ENCODE peak calls at places on chromosomes 3 and 15, in eight cellular contexts. X is RCC 7860, Q is breast epithelium, A is NCI-H2029 treated with DMSO at 0.1 percent for 48 hours, T is adrenal gland, F is pons, K is GM12891, Z is B cell. I is an unnamed sample.

GRCh38 chr15:89003865-89004725 is 84.2 kb upstream of the ABHD2 start:
- DNase-seq in X (no peak), Q (no peak), A (no peak), T (peak; percentile 16), F (peak; percentile 40), K (no peak), Z (no peak), I (peak; percentile 71)

GRCh38 chr15:85598718-85599398 is 195.9 kb downstream of the KLHL25 start:
- DNase-seq in X (no peak), Q (no peak), A (no peak), T (no peak), F (no peak), K (no peak), Z (no peak), I (no peak)

GRCh38 chr15:36004891-36005508 is 459.0 kb upstream of the DPH6 start:
- DNase-seq in X (no peak), Q (no peak), A (no peak), T (no peak), F (no peak), K (no peak), Z (no peak), I (no peak)

GRCh38 chr15:68679961-68680371 is 101.2 kb downstream of the CORO2B start:
- DNase-seq in X (no peak), Q (no peak), A (no peak), T (no peak), F (peak; percentile 99), K (no peak), Z (no peak), I (no peak)

GRCh38 chr3:123298903-123299302 is 97.2 kb downstream of the SEC22A start:
- DNase-seq in X (peak; percentile 38), Q (no peak), A (no peak), T (no peak), F (no peak), K (no peak), Z (no peak), I (no peak)

GRCh38 chr3:2595486-2595885 is 496.8 kb downstream of the CNTN4 start:
- DNase-seq in X (no peak), Q (no peak), A (no peak), T (no peak), F (no peak), K (no peak), Z (no peak), I (no peak)

GRCh38 chr3:194397757-194398312 is 1.2 kb downstream of the GP5 start:
- DNase-seq in X (no peak), Q (no peak), A (no peak), T (peak; percentile 9), F (no peak), K (no peak), Z (no peak), I (no peak)

GRCh38 chr15:41465822-41466421 is 27.8 kb upstream of the ITPKA start:
- DNase-seq in X (peak; percentile 36), Q (no peak), A (no peak), T (peak; percentile 38), F (peak; percentile 58), K (peak; percentile 30), Z (no peak), I (no peak)

GRCh38 chr15:57509121-57509520 is 82.6 kb upstream of the MYZAP start:
- DNase-seq in X (peak; percentile 74), Q (no peak), A (no peak), T (no peak), F (no peak), K (no peak), Z (no peak), I (peak; percentile 55)

GRCh38 chr15:32838820-32839219 is 121.0 kb downstream of the GREM1 start:
- DNase-seq in X (peak; percentile 54), Q (no peak), A (peak; percentile 30), T (peak; percentile 17), F (peak; percentile 77), K (no peak), Z (no peak), I (no peak)

GRCh38 chr3:152019516-152019915 is 146.1 kb downstream of the SUCNR1 start:
- DNase-seq in X (no peak), Q (no peak), A (no peak), T (no peak), F (no peak), K (no peak), Z (no peak), I (no peak)

GRCh38 chr15:83844742-83845141 is 190.8 kb downstream of the ADAMTSL3 start:
- DNase-seq in X (no peak), Q (no peak), A (no peak), T (no peak), F (no peak), K (no peak), Z (no peak), I (no peak)

GRCh38 chr15:78666010-78666409 is 25.0 kb upstream of the CHRNB4 start:
- DNase-seq in X (no peak), Q (no peak), A (no peak), T (no peak), F (no peak), K (no peak), Z (no peak), I (no peak)

GRCh38 chr15:100873029-100873677 is 6.5 kb upstream of the ALDH1A3 start:
- DNase-seq in X (peak; percentile 54), Q (peak; percentile 78), A (no peak), T (peak; percentile 83), F (peak; percentile 93), K (peak; percentile 48), Z (peak; percentile 73), I (no peak)

I was measured in right cardiac atrium.